ENCODE peak calls at places on chromosomes 2 and 18, in six cellular contexts. I, E, Z, F, L and T are unnamed samples.

GRCh38 chr2:200661477-200661876 is 75.7 kb downstream of the AOX1 start:
- DNase-seq in Z (no peak), I (no peak), L (no peak), E (no peak), F (no peak), T (no peak)

GRCh38 chr2:107392241-107392704 is 434.4 kb upstream of the RGPD4 start:
- DNase-seq in E (no peak), Z (no peak), L (peak; percentile 31), I (no peak), F (no peak), T (no peak)

GRCh38 chr18:21100678-21101077 is 10.9 kb downstream of the ROCK1 start:
- DNase-seq in L (no peak), F (no peak), Z (no peak), E (no peak), I (no peak), T (no peak)

GRCh38 chr18:21996261-21996892 is 173.0 kb upstream of the GATA6 start:
- DNase-seq in Z (no peak), E (no peak), L (no peak), F (no peak), I (no peak), T (no peak)

GRCh38 chr2:215454519-215454918 is 18.7 kb upstream of the FN1 start:
- DNase-seq in E (no peak), Z (peak; percentile 66), F (peak; percentile 12), I (no peak), L (no peak), T (no peak)

GRCh38 chr2:229520582-229521221 is 193.7 kb downstream of the DNER start:
- DNase-seq in Z (no peak), L (no peak), E (no peak), I (no peak), F (no peak), T (no peak)

GRCh38 chr2:178279636-178280035 is 85.3 kb downstream of the OSBPL6 start:
- DNase-seq in E (no peak), F (no peak), Z (no peak), L (no peak), I (no peak), T (no peak)

GRCh38 chr2:159080641-159081040 is 112.2 kb downstream of the TANC1 start:
- DNase-seq in E (no peak), L (no peak), F (no peak), I (no peak), Z (no peak), T (no peak)

GRCh38 chr2:210502997-210503621 is 26.6 kb upstream of the LANCL1 start:
- DNase-seq in Z (peak; percentile 58), E (no peak), I (no peak), L (peak; percentile 37), F (peak; percentile 13), T (peak; percentile 32)

GRCh38 chr2:8684421-8684884 is 2.6 kb downstream of the ID2 start:
- DNase-seq in F (peak; percentile 38), I (no peak), Z (peak; percentile 42), E (peak; percentile 20), L (no peak), T (peak; percentile 22)

GRCh38 chr18:51727780-51728179 is 530.3 kb upstream of the MEX3C start:
- DNase-seq in F (no peak), E (no peak), I (no peak), L (no peak), Z (no peak), T (no peak)

GRCh38 chr2:42086500-42086953 is 38.7 kb downstream of the PKDCC start:
- DNase-seq in Z (peak; percentile 75), L (peak; percentile 56), I (no peak), E (no peak), F (peak; percentile 35), T (peak; percentile 52)

GRCh38 chr18:65468881-65469280 is 281.9 kb upstream of the CDH7 start:
- DNase-seq in F (no peak), E (no peak), Z (no peak), I (no peak), L (no peak), T (no peak)

GRCh38 chr18:48084858-48085257 is 154.4 kb upstream of the SMAD2 start:
- DNase-seq in L (no peak), F (no peak), Z (no peak), E (no peak), I (no peak), T (no peak)

GRCh38 chr18:25247725-25248124 is 104.2 kb downstream of the ZNF521 start:
- DNase-seq in Z (peak; percentile 41), E (no peak), I (no peak), F (no peak), L (no peak), T (no peak)

GRCh38 chr2:37156071-37156856 is 516 bp downstream of the EIF2AK2 start:
- DNase-seq in L (peak; percentile 31), E (peak; percentile 3), F (peak; percentile 7), Z (peak; percentile 62), I (no peak), T (no peak)

GRCh38 chr2:10385933-10386773 is 62.0 kb downstream of the ODC1 start:
- DNase-seq in Z (peak; percentile 60), L (no peak), E (no peak), F (no peak), I (no peak), T (no peak)

GRCh38 chr18:5546660-5547059 is 2.9 kb upstream of the EPB41L3 start:
- DNase-seq in I (no peak), F (no peak), L (peak; percentile 41), E (no peak), Z (peak; percentile 72), T (peak; percentile 31)

GRCh38 chr2:89825034-89825433 is 1133.6 kb downstream of the RPIA start:
- DNase-seq in Z (no peak), I (no peak), E (no peak), F (no peak), L (no peak), T (no peak)

GRCh38 chr2:161825429-161825828 is 201.2 kb downstream of the SLC4A10 start:
- DNase-seq in E (no peak), I (no peak), F (no peak), L (no peak), Z (no peak), T (no peak)

GRCh38 chr2:182193291-182193690 is 207.6 kb downstream of the PPP1R1C start:
- DNase-seq in L (no peak), F (no peak), I (no peak), E (no peak), Z (no peak), T (no peak)

GRCh38 chr2:163778045-163778753 is 42.4 kb upstream of the FIGN start:
- DNase-seq in Z (peak; percentile 93), I (no peak), E (no peak), L (no peak), F (peak; percentile 15), T (no peak)

GRCh38 chr2:138531913-138532312 is 30.3 kb downstream of the SPOPL start:
- DNase-seq in I (no peak), E (no peak), L (no peak), Z (peak; percentile 19), F (no peak), T (no peak)

GRCh38 chr2:126504953-126505352 is 151.0 kb upstream of the GYPC start:
- DNase-seq in E (no peak), F (no peak), L (no peak), Z (no peak), I (no peak), T (no peak)

GRCh38 chr2:27123302-27124150 is at the start of gene ABHD1:
- DNase-seq in L (peak; percentile 67), E (peak; percentile 57), Z (peak; percentile 1), I (no peak), F (no peak), T (peak; percentile 79)

GRCh38 chr2:207784898-207785297 is 15.2 kb upstream of the FZD5 start:
- DNase-seq in F (no peak), L (no peak), I (no peak), Z (no peak), E (no peak), T (no peak)

GRCh38 chr2:54503192-54503591 is 47.1 kb downstream of the SPTBN1 start:
- DNase-seq in I (no peak), Z (no peak), F (no peak), L (peak; percentile 75), E (no peak), T (peak; percentile 68)

GRCh38 chr18:80247403-80247916 is at the start of gene PARD6G:
- DNase-seq in Z (peak; percentile 56), L (peak; percentile 68), F (peak; percentile 38), E (peak; percentile 45), I (peak; percentile 79), T (peak; percentile 90)

DNA sequence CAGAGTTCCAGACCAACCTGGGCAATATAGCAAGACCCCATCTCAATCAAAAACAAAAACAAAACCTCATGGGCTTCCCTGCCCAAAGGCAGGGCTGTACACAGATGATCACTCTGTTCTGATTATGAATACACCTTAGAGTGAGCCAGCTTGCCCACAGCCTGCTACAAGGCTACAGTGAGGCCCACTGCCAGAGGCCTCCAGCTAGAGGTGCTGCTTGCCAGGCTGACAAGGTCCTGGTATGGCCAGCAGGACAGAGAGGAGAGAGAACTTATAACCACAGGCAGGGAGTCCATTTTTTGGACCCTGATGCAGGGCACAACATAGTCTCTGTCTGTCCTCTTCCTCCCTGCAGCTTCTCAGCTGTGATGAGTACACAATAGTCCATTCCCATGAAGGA is 41.5 kb downstream of the KANSL3 start:
- DNase-seq in I (no peak), Z (no peak), F (no peak), L (no peak), E (no peak), T (no peak)
- TF ChIP-seq CTCF in I (no peak), Z (no peak), F (no peak), L (no peak), E (no peak), T (no peak)

DNA sequence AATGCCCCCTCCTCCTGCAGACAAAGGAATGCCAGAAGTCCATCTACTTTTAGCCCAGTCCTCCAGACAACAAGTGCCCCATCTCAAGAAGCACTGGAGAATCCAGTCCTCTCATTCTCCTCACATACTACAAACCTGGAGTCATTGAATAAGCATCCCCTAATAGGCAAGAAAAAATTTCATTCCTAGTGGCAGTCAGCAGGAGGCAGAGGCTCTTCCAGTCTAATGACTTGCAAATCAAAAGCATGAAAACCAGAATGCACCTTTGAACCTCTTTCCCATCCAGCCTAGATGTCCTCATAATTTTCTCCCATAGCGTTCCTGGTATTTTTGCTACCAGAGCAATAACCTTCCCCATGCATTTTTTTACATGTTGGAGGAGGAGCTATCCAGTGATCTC is 252.7 kb downstream of the TTC32 start:
- DNase-seq in L (no peak), F (no peak), I (no peak), Z (peak; percentile 84), E (no peak), T (no peak)
- TF ChIP-seq CTCF in L (no peak), F (no peak), I (no peak), Z (no peak), E (no peak), T (no peak)

GRCh38 chr2:219384083-219384713 is 3.5 kb downstream of the DNPEP start:
- DNase-seq in F (no peak), E (no peak), L (peak; percentile 57), Z (no peak), I (no peak), T (no peak)
- TF ChIP-seq CTCF in F (peak; percentile 15), E (no peak), L (peak; percentile 54), Z (no peak), I (no peak), T (no peak)

DNA sequence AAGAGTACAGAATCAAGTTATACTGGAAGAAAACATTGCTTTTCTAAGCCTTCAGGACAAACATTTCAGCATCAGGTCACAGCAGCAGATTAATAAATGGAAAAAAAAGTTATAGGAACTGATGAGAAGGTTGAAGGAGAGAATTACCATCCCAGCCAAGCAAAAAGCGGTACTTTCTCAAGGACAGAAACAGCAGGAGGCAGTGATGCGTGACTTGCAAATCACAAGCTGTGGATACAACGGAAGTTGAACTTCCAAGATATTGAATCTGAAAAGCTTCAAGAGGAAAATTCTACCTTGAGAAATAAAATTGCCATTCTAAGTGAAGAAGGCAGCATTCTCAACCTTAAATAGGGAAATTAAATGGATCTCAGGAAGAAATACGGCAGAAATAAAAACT is 18.5 kb upstream of the SERPINB12 start:
- DNase-seq in Z (no peak), E (no peak), I (no peak), F (no peak), L (no peak), T (no peak)
- TF ChIP-seq CTCF in Z (no peak), E (no peak), I (no peak), F (peak; percentile 10), L (no peak), T (no peak)